ENCODE peak calls at places on chromosomes 16 and 17, in nine cellular contexts. A is HCT116, F is HepG2, D is sigmoid colon, M is stomach, K is vagina, E is K562, Q is transverse colon, S is endothelial cell of umbilical vein. U is an unnamed sample.

GRCh38 chr17:63438092-63439051 is 7.7 kb downstream of the CYB561 start:
- DNase-seq in D (no peak), M (no peak), A (no peak), F (no peak), E (no peak), S (no peak), K (no peak), Q (no peak), U (no peak)

GRCh38 chr16:55294947-55295346 is 29.1 kb upstream of the IRX6 start:
- DNase-seq in A (no peak), E (no peak), Q (no peak), S (no peak), M (no peak), F (no peak), K (no peak), D (no peak), U (no peak)

GRCh38 chr16:57574646-57575467 is 32.4 kb downstream of the ADGRG5 start:
- DNase-seq in D (no peak), Q (no peak), E (no peak), S (no peak), A (no peak), K (no peak), F (no peak), M (no peak), U (no peak)

GRCh38 chr17:63423251-63423950 is 22.7 kb downstream of the CYB561 start:
- DNase-seq in A (no peak), S (peak), K (peak), F (no peak), M (no peak), D (no peak), Q (no peak), E (no peak), U (no peak)

GRCh38 chr16:23502466-23502865 is 7.8 kb downstream of the GGA2 start:
- DNase-seq in D (no peak), M (no peak), S (peak), E (no peak), Q (no peak), F (no peak), K (no peak), A (no peak), U (no peak)

GRCh38 chr16:88282221-88283041 is 100.3 kb upstream of the ZNF469 start:
- DNase-seq in S (no peak), F (no peak), K (no peak), D (no peak), A (no peak), Q (no peak), E (no peak), M (no peak), U (peak)

GRCh38 chr16:56246051-56246817 is 54.9 kb downstream of the GNAO1 start:
- DNase-seq in K (no peak), M (no peak), F (peak), A (no peak), Q (no peak), E (no peak), D (peak), S (no peak), U (no peak)

GRCh38 chr16:88741368-88741767 is 35.1 kb downstream of the CTU2 start:
- DNase-seq in Q (no peak), D (no peak), K (no peak), F (no peak), A (no peak), M (no peak), S (no peak), E (no peak), U (no peak)

GRCh38 chr17:57999496-58000017 is 7.5 kb downstream of the SRSF1 start:
- DNase-seq in F (peak), M (no peak), Q (no peak), E (no peak), D (no peak), K (no peak), S (peak), A (peak), U (peak)

GRCh38 chr16:81610144-81610842 is 165.7 kb downstream of the CMIP start:
- DNase-seq in M (peak), E (no peak), A (no peak), F (no peak), D (peak), S (peak), K (no peak), Q (peak), U (peak)

GRCh38 chr17:8311131-8311790 is 1.2 kb downstream of the ARHGEF15 start:
- DNase-seq in K (no peak), M (no peak), D (no peak), Q (no peak), S (peak), E (no peak), F (no peak), A (no peak), U (no peak)

GRCh38 chr16:53142823-53143568 is 88.2 kb downstream of the CHD9 start:
- DNase-seq in E (no peak), K (no peak), M (no peak), A (no peak), S (no peak), F (no peak), D (no peak), Q (no peak), U (no peak)

GRCh38 chr17:77085916-77086432 is 54.8 kb upstream of the SEC14L1 start:
- DNase-seq in Q (no peak), M (no peak), E (no peak), K (no peak), S (peak), D (no peak), A (no peak), F (no peak), U (no peak)

GRCh38 chr17:29649359-29649758 is 26.6 kb upstream of the CORO6 start:
- DNase-seq in D (no peak), E (no peak), S (no peak), Q (no peak), A (no peak), K (no peak), M (no peak), F (no peak), U (no peak)

GRCh38 chr17:33452797-33453196 is 159.7 kb upstream of the ASIC2 start:
- DNase-seq in D (no peak), K (no peak), Q (no peak), E (no peak), F (no peak), M (no peak), A (no peak), S (no peak), U (no peak)

GRCh38 chr17:1999557-2000251 is 25.4 kb downstream of the RTN4RL1 start:
- DNase-seq in S (peak), M (peak), D (peak), Q (peak), F (peak), A (no peak), E (no peak), K (no peak), U (peak)

GRCh38 chr17:17910060-17910459 is 62.1 kb downstream of the TOM1L2 start:
- DNase-seq in Q (no peak), A (no peak), K (no peak), S (no peak), D (peak), F (no peak), M (no peak), E (no peak), U (no peak)

GRCh38 chr17:77863814-77864161 is 94.7 kb upstream of the TNRC6C start:
- DNase-seq in E (peak), A (no peak), F (peak), S (no peak), K (no peak), Q (peak), M (no peak), D (no peak), U (no peak)

GRCh38 chr16:84589975-84590719 is 27.7 kb downstream of the COTL1 start:
- DNase-seq in M (no peak), A (no peak), F (no peak), E (no peak), K (no peak), S (no peak), D (no peak), Q (no peak), U (no peak)

GRCh38 chr16:19392352-19392751 is 25.3 kb upstream of the TMC5 start:
- DNase-seq in Q (no peak), K (no peak), F (no peak), E (no peak), D (no peak), M (no peak), A (no peak), S (no peak), U (no peak)

GRCh38 chr17:59341922-59342321 is 10.5 kb downstream of the YPEL2 start:
- DNase-seq in M (no peak), E (no peak), Q (no peak), S (no peak), A (no peak), F (no peak), K (no peak), D (no peak), U (no peak)

DNA sequence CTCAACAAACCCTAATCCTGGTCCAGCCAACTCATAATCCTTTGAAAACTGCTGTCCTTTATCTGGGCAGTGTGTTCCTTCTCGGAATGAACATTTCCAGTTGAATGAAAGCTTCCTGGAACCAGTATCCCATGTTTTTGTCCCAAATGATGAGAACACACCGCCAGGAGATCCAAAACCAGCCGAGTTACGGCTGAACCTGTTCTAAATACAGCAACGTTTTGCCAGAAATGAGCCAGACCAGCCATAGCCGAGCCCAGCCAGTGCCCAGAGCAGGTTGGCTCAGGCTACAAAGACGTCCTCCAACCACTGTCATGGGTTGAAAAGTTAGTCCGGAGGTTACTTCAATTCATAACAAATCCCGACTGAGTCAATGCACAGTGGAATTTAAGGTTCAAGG is 67.6 kb upstream of the FOXF1 start:
- DNase-seq in M (no peak), D (peak), F (no peak), A (no peak), Q (no peak), E (no peak), S (no peak), K (no peak), U (no peak)
- TF ChIP-seq POLR2AphosphoS5 in M (no peak), D (no peak), F (no peak), A (no peak), Q (no peak), E (no peak), S (no peak), K (no peak), U (no peak)

GRCh38 chr17:82051776-82052637 is at the start of the genes GPS1 and RFNG:
- DNase-seq in F (peak), D (peak), K (no peak), S (peak), Q (peak), A (no peak), M (peak), E (peak), U (peak)
- TF ChIP-seq POLR2A in F (no peak), D (no peak), K (no peak), S (no peak), Q (no peak), A (no peak), M (no peak), E (no peak), U (peak)

DNA sequence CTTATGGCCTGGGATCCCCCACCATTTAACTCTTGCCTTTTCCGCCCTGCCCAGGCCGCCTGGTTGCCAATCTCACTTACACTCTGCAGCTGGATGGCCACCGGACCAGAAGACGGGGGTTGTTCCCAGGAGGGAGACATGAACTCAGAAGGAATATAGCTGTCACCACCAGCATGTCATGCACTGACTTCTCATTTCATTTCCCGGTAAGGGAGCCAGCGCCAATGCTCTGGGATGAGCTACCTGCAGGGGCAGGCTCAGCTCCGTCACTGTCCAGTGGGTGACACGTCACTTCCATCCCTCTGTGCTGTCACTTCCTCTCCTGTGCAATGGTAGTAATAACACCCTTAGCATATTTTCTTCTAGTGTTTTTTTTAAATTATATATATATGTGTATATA is 26.7 kb downstream of the ITGAL start:
- DNase-seq in Q (no peak), M (no peak), F (no peak), D (no peak), S (no peak), A (no peak), E (no peak), K (no peak), U (no peak)
- H3K4me3 ChIP-seq in Q (no peak), M (no peak), F (no peak), D (no peak), S (no peak), A (no peak), E (peak), K (no peak), U (no peak)

GRCh38 chr17:40323731-40324650 is 15.0 kb downstream of the RARA start:
- DNase-seq in D (peak), S (peak), Q (peak), E (no peak), K (no peak), A (no peak), F (no peak), M (no peak), U (no peak)
- TF ChIP-seq POLR2AphosphoS5 in D (peak), S (peak), Q (no peak), E (no peak), K (no peak), A (no peak), F (no peak), M (no peak), U (no peak)

DNA sequence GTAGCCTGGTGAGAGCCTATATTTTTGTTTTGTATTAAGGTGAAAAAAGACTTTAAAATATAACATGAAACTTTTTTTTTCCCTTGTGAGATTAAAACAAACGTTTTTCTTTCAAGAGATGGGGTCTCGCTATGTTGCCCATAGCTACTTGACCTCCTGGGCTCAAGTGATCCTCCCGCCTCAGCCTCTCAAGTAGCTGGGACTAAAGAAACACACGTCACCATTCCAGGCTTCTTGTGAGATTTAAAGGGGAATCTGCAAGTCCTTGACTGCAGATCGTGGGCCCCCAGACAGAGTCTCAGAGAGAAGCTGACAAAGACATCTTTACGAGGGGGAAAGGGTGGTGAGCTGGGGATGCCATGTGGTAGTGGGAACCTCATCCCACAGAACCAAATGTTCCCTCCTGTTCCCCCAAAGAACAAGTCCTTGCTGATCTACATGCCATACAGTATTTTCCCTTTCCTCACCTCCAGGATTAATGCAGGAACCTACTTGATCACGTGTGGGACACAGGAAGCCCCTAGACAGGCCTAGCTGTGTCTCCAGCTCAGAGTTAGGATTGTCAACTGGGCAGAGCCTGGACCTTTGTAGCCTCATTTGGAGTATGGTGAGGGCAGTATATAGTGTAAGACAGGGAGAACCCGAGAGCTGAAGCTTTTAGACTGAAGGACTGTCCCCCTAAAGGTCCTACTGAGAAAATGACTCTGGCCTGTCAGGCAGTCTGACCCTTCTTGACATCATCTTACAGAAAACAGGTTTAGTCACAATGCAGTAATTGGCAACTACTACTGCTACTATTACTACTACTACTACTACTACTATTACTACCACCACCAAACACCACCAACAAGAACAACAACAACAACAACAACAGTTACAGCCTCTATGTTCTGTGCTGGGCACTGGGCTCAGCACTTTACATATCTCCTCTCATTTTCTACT is 4.1 kb downstream of the MAP3K14 start:
- DNase-seq in D (no peak), M (no peak), K (no peak), E (no peak), Q (no peak), F (no peak), S (no peak), A (no peak), U (no peak)
- TF ChIP-seq POLR2A in D (no peak), M (no peak), K (no peak), E (no peak), Q (no peak), F (no peak), S (no peak), A (no peak), U (no peak)

DNA sequence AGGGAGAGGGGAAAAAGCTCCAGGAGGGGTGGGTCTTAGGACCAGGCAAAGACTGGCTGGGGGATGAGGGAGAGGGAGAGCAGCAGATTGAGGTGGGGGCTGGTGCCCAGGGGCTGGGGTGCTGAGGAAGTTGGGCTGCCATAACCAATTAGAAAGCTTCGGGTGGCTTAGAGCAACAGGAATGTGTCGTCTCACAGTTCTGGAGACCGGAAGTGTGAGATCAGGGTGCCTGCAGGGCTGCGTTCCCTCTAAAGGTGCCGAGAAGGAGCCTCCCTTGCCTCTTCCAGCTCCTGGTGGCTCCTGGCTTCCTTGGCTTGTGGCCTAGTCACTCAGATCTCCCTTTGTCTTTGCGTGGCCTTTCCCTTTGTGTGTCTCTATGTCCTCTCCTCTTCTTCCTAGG is 2.2 kb downstream of the IL34 start:
- DNase-seq in D (no peak), S (no peak), A (no peak), K (no peak), Q (no peak), M (no peak), E (no peak), F (no peak), U (no peak)
- H3K4me3 ChIP-seq in D (no peak), S (no peak), A (no peak), K (no peak), Q (no peak), M (no peak), E (no peak), F (no peak), U (no peak)

GRCh38 chr16:1781758-1782407 is 488 bp downstream of the SPSB3 start:
- DNase-seq in D (no peak), E (no peak), A (no peak), K (no peak), F (no peak), Q (peak), S (peak), M (no peak), U (no peak)
- TF ChIP-seq POLR2AphosphoS5 in D (peak), E (no peak), A (peak), K (no peak), F (no peak), Q (no peak), S (no peak), M (no peak), U (no peak)

DNA sequence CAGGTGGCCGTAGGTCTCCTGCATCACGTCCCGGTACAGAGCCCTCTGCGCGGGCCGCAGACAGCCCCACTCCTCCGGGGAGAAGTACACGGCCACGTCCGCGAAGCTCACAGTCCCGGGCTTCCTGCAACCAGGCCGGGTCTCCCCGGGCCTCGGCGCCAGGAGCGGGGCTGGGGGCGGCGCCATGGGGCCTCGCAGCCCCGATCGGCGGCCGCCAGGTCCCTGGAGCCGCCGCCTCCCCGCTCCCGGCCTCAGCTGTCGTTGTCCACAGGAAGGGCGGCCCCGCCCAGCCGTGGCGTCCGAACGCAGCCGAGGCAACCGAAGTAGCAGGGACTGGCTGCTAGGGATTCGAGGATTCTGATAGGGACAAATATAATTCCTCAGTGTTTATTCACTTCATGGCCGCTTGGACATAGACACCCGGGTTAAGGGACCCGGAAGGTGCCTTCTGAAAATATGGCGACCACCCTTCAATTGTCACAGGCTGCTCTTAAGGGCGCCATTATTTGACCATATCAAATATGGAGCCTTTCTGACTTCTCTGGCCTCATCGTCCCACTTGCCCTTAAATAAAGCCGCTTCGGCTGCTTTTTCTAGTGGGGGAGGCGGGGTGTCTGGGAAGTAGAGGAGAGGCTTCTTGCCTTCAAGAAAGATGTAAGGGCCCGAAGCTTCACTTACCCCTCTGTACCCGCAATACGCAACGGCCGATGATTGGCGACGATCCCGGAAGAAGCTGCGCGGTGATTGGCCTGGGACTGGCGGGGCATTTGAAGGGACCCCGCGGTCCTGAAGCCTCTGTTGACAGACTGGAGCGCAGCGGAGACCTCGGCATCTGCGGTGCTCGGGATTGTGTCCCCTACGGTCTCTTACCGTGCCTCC is at the start of gene ZNF688:
- DNase-seq in E (peak), S (peak), A (peak), Q (peak), D (peak), M (peak), F (peak), K (no peak), U (peak)
- TF ChIP-seq POLR2A in E (peak), S (peak), A (peak), Q (peak), D (peak), M (no peak), F (peak), K (peak), U (peak)

GRCh38 chr17:79341529-79341780 is 266.8 kb downstream of the ENGASE start:
- DNase-seq in K (no peak), F (no peak), S (no peak), Q (no peak), D (no peak), M (no peak), E (no peak), A (no peak), U (no peak)

GRCh38 chr17:79341816-79342215 is 267.2 kb downstream of the ENGASE start:
- DNase-seq in M (no peak), K (no peak), D (no peak), F (no peak), E (no peak), A (no peak), Q (no peak), S (no peak), U (no peak)

GRCh38 chr17:79340771-79341528 is 266.3 kb downstream of the ENGASE start:
- DNase-seq in M (no peak), Q (peak), S (no peak), F (no peak), D (no peak), E (no peak), A (no peak), K (no peak), U (no peak)

GRCh38 chr17:79340286-79340685 is 265.7 kb downstream of the ENGASE start:
- DNase-seq in K (no peak), A (no peak), M (no peak), E (no peak), F (no peak), Q (peak), D (no peak), S (no peak), U (no peak)

DNA sequence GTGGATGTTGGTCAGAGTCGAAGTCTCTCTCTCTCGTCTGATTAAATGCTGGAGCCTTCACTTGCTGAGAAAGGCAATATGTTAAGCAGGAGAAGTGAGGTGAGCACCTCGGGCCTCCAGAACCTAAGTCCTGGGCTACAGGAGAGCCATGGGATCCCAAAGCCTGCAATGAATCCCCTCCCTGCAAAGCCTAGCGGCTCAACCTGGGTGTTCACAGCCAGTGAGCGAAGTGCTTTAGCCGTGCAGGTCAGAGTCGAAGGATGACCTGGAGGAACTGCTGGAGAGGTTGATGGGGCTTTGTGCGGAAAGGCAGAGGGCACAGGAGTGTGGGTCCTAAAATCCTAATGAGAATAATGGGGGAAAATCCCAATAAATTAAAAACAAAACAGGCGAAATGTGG is 267.8 kb downstream of the ENGASE start:
- DNase-seq in D (no peak), F (no peak), K (no peak), A (no peak), Q (no peak), S (no peak), E (no peak), M (no peak), U (no peak)
- H3K4me3 ChIP-seq in D (no peak), F (no peak), K (no peak), A (no peak), Q (no peak), S (no peak), E (no peak), M (no peak), U (no peak)

U was measured in prostate gland.